ENCODE peak calls at places on chromosome 19, in six cellular contexts. F is ACHN; D is Caco-2; V is choroid plexus epithelial cell; N is effector memory CD4-positive, alpha-beta T cell; B is foreskin fibroblast. T is an unnamed sample.

GRCh38 chr19:53809518-53810186 is 14.5 kb downstream of the NLRP12 start:
- DNase-seq in F (no peak), D (no peak), V (peak), N (no peak), B (no peak), T (no peak)

GRCh38 chr19:1884719-1885334 is 469 bp downstream of the ABHD17A start:
- DNase-seq in F (peak), D (no peak), V (no peak), N (no peak), B (peak), T (no peak)

GRCh38 chr19:42250249-42250665 is 4.7 kb downstream of the ERF start:
- DNase-seq in F (no peak), D (no peak), V (no peak), N (no peak), B (no peak), T (no peak)

GRCh38 chr19:7830272-7830771 is 304 bp downstream of the EVI5L start:
- DNase-seq in F (no peak), D (no peak), V (no peak), N (no peak), B (no peak), T (no peak)

GRCh38 chr19:48210005-48210404 is 39.5 kb downstream of the ZSWIM9 start:
- DNase-seq in F (no peak), D (no peak), V (no peak), N (no peak), B (no peak), T (no peak)

GRCh38 chr19:18053571-18054219 is 33.0 kb downstream of the IL12RB1 start:
- DNase-seq in F (no peak), D (no peak), V (peak), N (no peak), B (peak), T (peak)

GRCh38 chr19:13873776-13874515 is 3.0 kb upstream of the NANOS3 start:
- DNase-seq in F (no peak), D (no peak), V (no peak), N (no peak), B (peak), T (no peak)

GRCh38 chr19:29831041-29831548 is 19.3 kb downstream of the CCNE1 start:
- DNase-seq in F (no peak), D (no peak), V (no peak), N (peak), B (no peak), T (peak)

GRCh38 chr19:16285769-16286564 is 38.7 kb upstream of the KLF2 start:
- DNase-seq in F (no peak), D (no peak), V (no peak), N (no peak), B (peak), T (no peak)

GRCh38 chr19:4444765-4445741 is 12.5 kb downstream of the UBXN6 start:
- DNase-seq in F (no peak), D (no peak), V (peak), N (no peak), B (peak), T (no peak)

GRCh38 chr19:2054763-2055162 is 3.7 kb upstream of the MKNK2 start:
- DNase-seq in F (no peak), D (no peak), V (no peak), N (no peak), B (no peak), T (no peak)

GRCh38 chr19:13099073-13099999 is 3.3 kb downstream of the LYL1 start:
- DNase-seq in F (no peak), D (no peak), V (no peak), N (peak), B (peak), T (no peak)

GRCh38 chr19:56751078-56751489 is 79.5 kb upstream of the ZNF835 start:
- DNase-seq in F (no peak), D (peak), V (no peak), N (no peak), B (no peak), T (no peak)

GRCh38 chr19:3275583-3276340 is 51.3 kb downstream of the CELF5 start:
- DNase-seq in F (peak), D (peak), V (peak), N (peak), B (peak), T (peak)

GRCh38 chr19:982567-983170 is 1.5 kb upstream of the WDR18 start:
- DNase-seq in F (peak), D (no peak), V (peak), N (peak), B (peak), T (peak)